ENCODE peak calls at places on chromosomes 4 and X, in eight cellular contexts. Q is GM23338, C is A549, W is tibial artery, A is IMR-90, D is psoas muscle, T is AG04450, V is cardiac muscle cell. Z is an unnamed sample.

GRCh38 chr4:143768007-143768591 is 67.6 kb upstream of the FREM3 start:
- DNase-seq in W (no peak), T (no peak), D (no peak), Q (no peak), V (no peak), A (no peak), C (peak), Z (no peak)

GRCh38 chrX:113157496-113157895 is 316.9 kb upstream of the AMOT start:
- DNase-seq in Q (peak), D (no peak), W (no peak), C (no peak), T (no peak), V (no peak), A (no peak), Z (peak)

GRCh38 chr4:13918110-13918509 is 290.6 kb upstream of the BOD1L1 start:
- DNase-seq in W (no peak), Q (no peak), C (peak), T (peak), V (no peak), D (no peak), A (peak), Z (no peak)

GRCh38 chr4:7740866-7741525 is 198.7 kb downstream of the AFAP1 start:
- DNase-seq in V (no peak), Q (no peak), C (no peak), D (peak), W (no peak), A (no peak), T (no peak), Z (no peak)

GRCh38 chrX:108036298-108036973 is 8.4 kb upstream of the VSIG1 start:
- DNase-seq in Q (no peak), A (peak), T (peak), W (no peak), D (no peak), C (peak), V (no peak), Z (no peak)

GRCh38 chr4:153344131-153345010 is at the start of gene MND1:
- DNase-seq in T (no peak), D (peak), C (peak), W (peak), Q (peak), V (peak), A (peak), Z (peak)

GRCh38 chrX:86383681-86384540 is 235.7 kb downstream of the DACH2 start:
- DNase-seq in D (no peak), V (no peak), Q (no peak), W (no peak), C (no peak), A (no peak), T (no peak), Z (no peak)

GRCh38 chr4:40152642-40153041 is 44.2 kb upstream of the RHOH start:
- DNase-seq in C (no peak), Q (no peak), D (no peak), W (no peak), V (no peak), T (no peak), A (no peak), Z (no peak)

GRCh38 chr4:79682161-79682560 is 274.1 kb upstream of the GK2 start:
- DNase-seq in A (peak), Q (no peak), C (no peak), D (no peak), W (no peak), T (no peak), V (no peak), Z (no peak)

GRCh38 chr4:86961103-86961502 is 26.3 kb downstream of the AFF1 start:
- DNase-seq in V (no peak), A (no peak), W (no peak), T (no peak), Q (no peak), D (no peak), C (no peak), Z (no peak)

GRCh38 chr4:88743696-88744095 is 46.1 kb upstream of the NAP1L5 start:
- DNase-seq in C (no peak), W (no peak), T (peak), A (peak), V (no peak), Q (no peak), D (no peak), Z (no peak)

GRCh38 chr4:39134674-39135073 is 47.7 kb upstream of the WDR19 start:
- DNase-seq in D (no peak), W (no peak), Q (no peak), C (no peak), A (peak), V (no peak), T (no peak), Z (peak)

GRCh38 chr4:32025840-32026459 is 1305.8 kb downstream of the PCDH7 start:
- DNase-seq in V (peak), Q (peak), A (no peak), T (no peak), C (peak), D (no peak), W (no peak), Z (peak)

GRCh38 chrX:143988356-143988755 is 104.5 kb downstream of the UBE2NL start:
- DNase-seq in Q (no peak), A (no peak), V (no peak), W (no peak), D (no peak), T (no peak), C (no peak), Z (no peak)

GRCh38 chr4:101037249-101037648 is 310.1 kb downstream of the PPP3CA start:
- DNase-seq in V (no peak), T (no peak), Q (no peak), A (no peak), D (no peak), W (no peak), C (no peak), Z (no peak)

GRCh38 chr4:87498446-87498900 is 30.7 kb downstream of the SPARCL1 start:
- DNase-seq in Q (no peak), C (no peak), D (no peak), V (no peak), A (peak), W (no peak), T (peak), Z (no peak)

GRCh38 chrX:1041051-1041450 is 171.4 kb downstream of the CRLF2 start:
- DNase-seq in V (no peak), W (peak), C (no peak), A (no peak), T (no peak), Q (no peak), D (no peak), Z (no peak)

GRCh38 chr4:6337331-6337935 is 67.8 kb downstream of the WFS1 start:
- DNase-seq in D (no peak), T (no peak), A (no peak), Q (no peak), V (no peak), W (no peak), C (no peak), Z (no peak)

GRCh38 chr4:92182736-92183407 is 120.9 kb upstream of the GRID2 start:
- DNase-seq in T (no peak), W (no peak), D (no peak), A (no peak), C (no peak), V (no peak), Q (no peak), Z (no peak)

GRCh38 chr4:121192500-121192899 is 28.4 kb upstream of the TNIP3 start:
- DNase-seq in V (peak), Q (peak), C (peak), D (no peak), A (peak), W (no peak), T (peak), Z (peak)

GRCh38 chr4:83552924-83553323 is 17.0 kb downstream of the GPAT3 start:
- DNase-seq in W (no peak), Q (no peak), A (peak), V (no peak), C (peak), D (no peak), T (no peak), Z (no peak)

GRCh38 chrX:105211051-105211575 is 9.4 kb downstream of the TEX13A start:
- DNase-seq in T (no peak), W (no peak), V (no peak), D (no peak), C (no peak), A (no peak), Q (no peak), Z (no peak)

GRCh38 chr4:18192901-18193300 is 171.3 kb upstream of the LCORL start:
- DNase-seq in T (no peak), V (no peak), D (no peak), A (no peak), Q (no peak), C (no peak), W (no peak), Z (no peak)

GRCh38 chrX:13418126-13419091 is 98.6 kb upstream of the ATXN3L start:
- DNase-seq in T (no peak), C (peak), Q (no peak), W (no peak), V (no peak), A (peak), D (no peak), Z (no peak)

GRCh38 chr4:122764071-122764807 is 31.7 kb downstream of the BBS12 start:
- DNase-seq in C (no peak), D (no peak), Q (no peak), T (no peak), W (no peak), A (peak), V (no peak), Z (no peak)

GRCh38 chr4:88007304-88008132 is at the start of gene PKD2:
- DNase-seq in Q (peak), V (peak), T (no peak), W (peak), C (peak), A (peak), D (peak), Z (peak)

GRCh38 chr4:95155759-95156451 is 392.9 kb downstream of the UNC5C start:
- DNase-seq in T (no peak), V (peak), C (peak), W (no peak), D (no peak), A (peak), Q (peak), Z (no peak)

GRCh38 chrX:152733261-152733975 is at the start of the genes CSAG1 and MAGEA12:
- DNase-seq in Q (no peak), W (no peak), V (no peak), C (peak), D (peak), A (no peak), T (no peak), Z (no peak)

GRCh38 chrX:20026278-20026677 is 35.4 kb upstream of the BCLAF3 start:
- DNase-seq in C (peak), W (no peak), V (no peak), Q (no peak), A (peak), D (no peak), T (peak), Z (no peak)

DNA sequence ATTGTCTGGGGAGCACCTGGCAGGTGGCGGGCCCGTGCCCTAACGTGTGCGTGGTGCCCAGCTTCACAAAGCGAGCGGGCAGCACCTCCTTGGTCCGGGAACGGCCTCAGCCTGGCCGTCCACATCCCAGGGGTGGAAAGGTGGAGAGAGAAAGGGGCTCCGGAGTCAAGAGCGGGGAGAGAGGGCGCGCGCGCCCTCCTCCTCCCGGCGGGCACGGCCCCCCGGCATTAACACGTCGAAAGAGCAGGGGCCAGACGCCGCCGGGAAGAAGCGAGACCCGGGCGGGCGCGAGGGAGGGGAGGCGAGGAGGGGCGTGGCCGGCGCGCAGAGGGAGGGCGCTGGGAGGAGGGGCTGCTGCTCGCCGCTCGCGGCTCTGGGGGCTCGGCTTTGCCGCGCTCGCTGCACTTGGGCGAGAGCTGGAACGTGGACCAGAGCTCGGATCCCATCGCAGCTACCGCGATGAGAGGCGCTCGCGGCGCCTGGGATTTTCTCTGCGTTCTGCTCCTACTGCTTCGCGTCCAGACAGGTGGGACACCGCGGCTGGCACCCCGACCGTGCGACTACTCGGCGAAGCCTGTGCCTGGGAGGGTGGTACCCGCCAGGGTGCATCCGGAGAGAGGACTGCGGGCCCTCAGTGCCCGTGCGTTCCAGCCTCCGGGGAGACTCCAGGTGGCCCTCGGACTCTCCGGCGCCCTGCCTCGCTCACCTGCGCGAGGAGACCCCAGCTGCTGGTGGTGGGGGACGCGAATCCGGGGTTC is at the start of gene KIT:
- DNase-seq in Q (peak), W (peak), C (no peak), A (peak), D (peak), V (peak), T (no peak), Z (peak)
- H3K27ac ChIP-seq in Q (peak), W (peak), C (no peak), A (peak), D (no peak), V (no peak), T (no peak), Z (no peak)

DNA sequence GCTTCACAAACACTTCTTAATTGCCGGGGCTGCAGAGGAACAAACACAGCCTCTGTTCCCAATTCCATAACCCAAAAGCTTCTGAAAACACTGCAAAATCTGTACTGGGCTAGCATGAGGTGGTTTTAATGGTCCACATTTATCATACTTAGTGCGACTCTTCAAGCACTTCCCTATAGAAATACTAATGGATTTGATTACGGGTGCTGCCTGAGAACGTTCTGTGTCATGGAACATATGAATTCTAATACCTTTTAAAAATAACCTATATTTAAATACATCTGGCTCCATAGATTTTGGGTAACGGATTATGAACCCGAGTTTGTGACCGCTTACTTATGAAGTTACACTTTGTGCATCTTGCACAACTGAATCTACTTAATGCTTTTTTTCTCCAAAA is 35.4 kb upstream of the STS start:
- DNase-seq in D (no peak), V (no peak), W (no peak), T (no peak), Q (no peak), A (no peak), C (no peak), Z (no peak)
- H3K27ac ChIP-seq in D (no peak), V (no peak), W (no peak), T (no peak), Q (no peak), A (no peak), C (no peak), Z (no peak)

DNA sequence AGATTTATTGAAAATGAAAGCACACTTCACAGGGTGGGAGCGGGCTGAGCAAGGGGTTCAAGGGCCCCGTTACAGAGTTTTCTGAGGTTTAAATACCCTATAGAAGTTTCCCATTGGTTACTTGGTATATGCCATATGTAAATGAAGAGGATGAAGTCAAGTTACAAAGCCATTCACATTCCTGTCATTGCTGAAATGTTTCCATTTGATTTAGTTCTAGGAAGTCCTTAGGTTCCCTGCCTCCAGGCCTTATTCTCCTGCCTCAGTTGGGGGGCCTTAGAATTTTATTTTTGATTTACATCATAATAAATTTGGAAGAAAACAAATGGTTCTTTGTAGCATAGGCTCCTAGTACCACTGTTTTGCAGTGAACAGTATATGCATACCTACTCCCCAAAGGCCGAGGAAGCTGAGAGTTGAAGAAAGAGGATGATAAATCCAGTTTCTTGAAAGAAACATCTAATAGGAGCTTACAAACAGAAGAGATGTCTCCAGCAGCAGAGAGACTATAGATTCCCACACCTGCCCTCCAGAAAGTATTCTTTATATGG is 31.8 kb downstream of the SERTM2 start:
- DNase-seq in V (peak), W (no peak), Q (peak), D (no peak), T (no peak), A (no peak), C (no peak), Z (no peak)
- H3K27ac ChIP-seq in V (no peak), W (no peak), Q (peak), D (no peak), T (no peak), A (no peak), C (no peak), Z (no peak)

DNA sequence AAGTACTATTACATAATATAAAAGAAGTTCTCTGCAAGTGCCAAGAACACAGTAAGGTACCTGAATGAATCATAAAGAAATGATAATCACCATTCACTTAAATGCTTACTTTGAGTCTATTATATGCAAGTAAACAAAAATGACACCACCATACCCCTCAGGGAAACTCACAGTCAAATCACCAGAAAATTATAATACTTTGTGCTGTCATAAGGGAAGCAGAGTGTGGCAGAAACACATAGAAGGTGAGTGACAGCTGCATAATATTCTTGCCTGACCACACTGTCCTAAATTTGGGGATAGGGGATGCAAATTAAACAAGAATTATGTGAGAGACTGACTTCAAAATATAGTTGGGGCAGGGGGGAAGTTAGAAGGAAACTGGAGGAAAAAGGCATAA is 12.9 kb downstream of the CCNI start:
- DNase-seq in C (no peak), V (no peak), Q (no peak), W (no peak), D (no peak), T (no peak), A (no peak), Z (no peak)
- H3K27ac ChIP-seq in C (no peak), V (no peak), Q (no peak), W (no peak), D (no peak), T (no peak), A (no peak), Z (no peak)

GRCh38 chrX:8254386-8254785 is 83.3 kb upstream of the VCX2 start:
- DNase-seq in A (no peak), W (no peak), V (no peak), T (no peak), D (no peak), C (no peak), Q (no peak), Z (no peak)
- H3K27ac ChIP-seq in A (no peak), W (no peak), V (no peak), T (no peak), D (no peak), C (no peak), Q (no peak), Z (no peak)

Z was measured in SJCRH30.